ENCODE peak calls at places on chromosomes 5 and 9, in nine cellular contexts. One of them, this sample, is unnamed.

GRCh38 chr5:168679515-168679920 is 100.3 kb upstream of the PANK3 start:
- DNase-seq in Peyer's patch: peak
- DNase-seq in memory B cell: peak
- DNase-seq in globus pallidus: peak
- DNase-seq in HEK293T: peak
- DNase-seq in SHP77 treated with DMSO at 0.1 percent for 48 hours: peak
- DNase-seq in astrocyte of the spinal cord: peak
- DNase-seq in kidney: no peak
- DNase-seq in psoas muscle: peak
- DNase-seq in this sample: peak

GRCh38 chr9:114914139-114914538 is 16.3 kb downstream of the TNFSF8 start:
- DNase-seq in Peyer's patch: no peak
- DNase-seq in memory B cell: no peak
- DNase-seq in globus pallidus: no peak
- DNase-seq in HEK293T: no peak
- DNase-seq in SHP77 treated with DMSO at 0.1 percent for 48 hours: no peak
- DNase-seq in astrocyte of the spinal cord: no peak
- DNase-seq in kidney: no peak
- DNase-seq in psoas muscle: no peak
- DNase-seq in this sample: no peak

GRCh38 chr5:22699319-22699718 is 153.8 kb downstream of the CDH12 start:
- DNase-seq in Peyer's patch: no peak
- DNase-seq in memory B cell: no peak
- DNase-seq in globus pallidus: no peak
- DNase-seq in HEK293T: no peak
- DNase-seq in SHP77 treated with DMSO at 0.1 percent for 48 hours: no peak
- DNase-seq in astrocyte of the spinal cord: no peak
- DNase-seq in kidney: no peak
- DNase-seq in psoas muscle: no peak
- DNase-seq in this sample: no peak

GRCh38 chr9:114743446-114743845 is 61.5 kb upstream of the TEX48 start:
- DNase-seq in Peyer's patch: no peak
- DNase-seq in memory B cell: no peak
- DNase-seq in globus pallidus: no peak
- DNase-seq in HEK293T: no peak
- DNase-seq in SHP77 treated with DMSO at 0.1 percent for 48 hours: no peak
- DNase-seq in astrocyte of the spinal cord: no peak
- DNase-seq in kidney: no peak
- DNase-seq in psoas muscle: no peak
- DNase-seq in this sample: no peak

GRCh38 chr9:136840140-136840876 is 2.0 kb upstream of the AJM1 start:
- DNase-seq in Peyer's patch: peak
- DNase-seq in memory B cell: no peak
- DNase-seq in globus pallidus: no peak
- DNase-seq in HEK293T: no peak
- DNase-seq in SHP77 treated with DMSO at 0.1 percent for 48 hours: peak
- DNase-seq in astrocyte of the spinal cord: no peak
- DNase-seq in kidney: no peak
- DNase-seq in psoas muscle: no peak
- DNase-seq in this sample: no peak

GRCh38 chr9:73239868-73240267 is 88.2 kb downstream of the ANXA1 start:
- DNase-seq in Peyer's patch: no peak
- DNase-seq in memory B cell: no peak
- DNase-seq in globus pallidus: no peak
- DNase-seq in HEK293T: no peak
- DNase-seq in SHP77 treated with DMSO at 0.1 percent for 48 hours: no peak
- DNase-seq in astrocyte of the spinal cord: no peak
- DNase-seq in kidney: no peak
- DNase-seq in psoas muscle: no peak
- DNase-seq in this sample: no peak

GRCh38 chr9:20537269-20537668 is 85.0 kb downstream of the MLLT3 start:
- DNase-seq in Peyer's patch: no peak
- DNase-seq in memory B cell: no peak
- DNase-seq in globus pallidus: no peak
- DNase-seq in HEK293T: no peak
- DNase-seq in SHP77 treated with DMSO at 0.1 percent for 48 hours: no peak
- DNase-seq in astrocyte of the spinal cord: no peak
- DNase-seq in kidney: no peak
- DNase-seq in psoas muscle: no peak
- DNase-seq in this sample: no peak

GRCh38 chr9:105901514-105902109 is 207.3 kb downstream of the TMEM38B start:
- DNase-seq in Peyer's patch: no peak
- DNase-seq in memory B cell: no peak
- DNase-seq in globus pallidus: peak
- DNase-seq in HEK293T: peak
- DNase-seq in SHP77 treated with DMSO at 0.1 percent for 48 hours: no peak
- DNase-seq in astrocyte of the spinal cord: peak
- DNase-seq in kidney: no peak
- DNase-seq in psoas muscle: peak
- DNase-seq in this sample: no peak

GRCh38 chr9:98873535-98874432 is 66.3 kb downstream of the GALNT12 start:
- DNase-seq in Peyer's patch: no peak
- DNase-seq in memory B cell: no peak
- DNase-seq in globus pallidus: peak
- DNase-seq in HEK293T: no peak
- DNase-seq in SHP77 treated with DMSO at 0.1 percent for 48 hours: no peak
- DNase-seq in astrocyte of the spinal cord: peak
- DNase-seq in kidney: peak
- DNase-seq in psoas muscle: peak
- DNase-seq in this sample: no peak

GRCh38 chr5:172491481-172491880 is 37.2 kb upstream of the SH3PXD2B start:
- DNase-seq in Peyer's patch: no peak
- DNase-seq in memory B cell: no peak
- DNase-seq in globus pallidus: no peak
- DNase-seq in HEK293T: no peak
- DNase-seq in SHP77 treated with DMSO at 0.1 percent for 48 hours: no peak
- DNase-seq in astrocyte of the spinal cord: no peak
- DNase-seq in kidney: no peak
- DNase-seq in psoas muscle: no peak
- DNase-seq in this sample: no peak

GRCh38 chr5:168978015-168978414 is 322.9 kb downstream of the SLIT3 start:
- DNase-seq in Peyer's patch: no peak
- DNase-seq in memory B cell: no peak
- DNase-seq in globus pallidus: no peak
- DNase-seq in HEK293T: no peak
- DNase-seq in SHP77 treated with DMSO at 0.1 percent for 48 hours: no peak
- DNase-seq in astrocyte of the spinal cord: peak
- DNase-seq in kidney: no peak
- DNase-seq in psoas muscle: no peak
- DNase-seq in this sample: no peak

GRCh38 chr9:87497604-87498045 is at the start of gene DAPK1:
- DNase-seq in Peyer's patch: peak
- DNase-seq in memory B cell: no peak
- DNase-seq in globus pallidus: peak
- DNase-seq in HEK293T: peak
- DNase-seq in SHP77 treated with DMSO at 0.1 percent for 48 hours: no peak
- DNase-seq in astrocyte of the spinal cord: peak
- DNase-seq in kidney: peak
- DNase-seq in psoas muscle: peak
- DNase-seq in this sample: no peak

GRCh38 chr5:167524941-167525485 is 766.4 kb upstream of the WWC1 start:
- DNase-seq in Peyer's patch: no peak
- DNase-seq in memory B cell: no peak
- DNase-seq in globus pallidus: no peak
- DNase-seq in HEK293T: no peak
- DNase-seq in SHP77 treated with DMSO at 0.1 percent for 48 hours: no peak
- DNase-seq in astrocyte of the spinal cord: no peak
- DNase-seq in kidney: no peak
- DNase-seq in psoas muscle: no peak
- DNase-seq in this sample: no peak